ENCODE peak calls at places on chromosomes 2 and 18, in four cellular contexts. A, D, C and X are unnamed samples.

GRCh38 chr18:61948842-61949438 is 56.1 kb upstream of the RNF152 start:
- DNase-seq in D (no peak), C (no peak), A (no peak), X (no peak)

GRCh38 chr2:222398446-222398885 is 25.9 kb upstream of the SGPP2 start:
- DNase-seq in C (no peak), D (no peak), A (no peak), X (no peak)

GRCh38 chr2:10768063-10768507 is 44.5 kb downstream of the PDIA6 start:
- DNase-seq in C (no peak), A (no peak), D (no peak), X (no peak)

GRCh38 chr2:225282858-225283693 is 116.4 kb upstream of the NYAP2 start:
- DNase-seq in A (no peak), D (peak; percentile 16), C (peak; percentile 8), X (peak; percentile 31)

GRCh38 chr2:64945973-64946736 is 43.0 kb upstream of the SLC1A4 start:
- DNase-seq in A (peak; percentile 79), D (no peak), C (no peak), X (no peak)

GRCh38 chr2:43759195-43759594 is 14.6 kb upstream of the DYNC2LI1 start:
- DNase-seq in D (peak; percentile 80), C (no peak), A (no peak), X (peak; percentile 23)

GRCh38 chr2:150003539-150003938 is 416.0 kb upstream of the MMADHC start:
- DNase-seq in A (no peak), D (no peak), C (no peak), X (no peak)

GRCh38 chr2:29314816-29315571 is 199.8 kb downstream of the CLIP4 start:
- DNase-seq in D (no peak), A (peak; percentile 51), C (no peak), X (no peak)

GRCh38 chr18:59273936-59274928 is 978 bp upstream of the RAX start:
- DNase-seq in A (no peak), D (no peak), C (no peak), X (no peak)

GRCh38 chr2:68041704-68042245 is 21.0 kb downstream of the C1D start:
- DNase-seq in A (no peak), D (no peak), C (no peak), X (no peak)
- TF ChIP-seq ZBTB33 in A (no peak), D (no peak), C (no peak), X (no peak)

GRCh38 chr18:74899554-74899953 is 301.9 kb downstream of the ZNF407 start:
- DNase-seq in A (no peak), D (no peak), C (no peak), X (no peak)
- TF ChIP-seq SRF in A (no peak), D (no peak), C (no peak), X (no peak)

DNA sequence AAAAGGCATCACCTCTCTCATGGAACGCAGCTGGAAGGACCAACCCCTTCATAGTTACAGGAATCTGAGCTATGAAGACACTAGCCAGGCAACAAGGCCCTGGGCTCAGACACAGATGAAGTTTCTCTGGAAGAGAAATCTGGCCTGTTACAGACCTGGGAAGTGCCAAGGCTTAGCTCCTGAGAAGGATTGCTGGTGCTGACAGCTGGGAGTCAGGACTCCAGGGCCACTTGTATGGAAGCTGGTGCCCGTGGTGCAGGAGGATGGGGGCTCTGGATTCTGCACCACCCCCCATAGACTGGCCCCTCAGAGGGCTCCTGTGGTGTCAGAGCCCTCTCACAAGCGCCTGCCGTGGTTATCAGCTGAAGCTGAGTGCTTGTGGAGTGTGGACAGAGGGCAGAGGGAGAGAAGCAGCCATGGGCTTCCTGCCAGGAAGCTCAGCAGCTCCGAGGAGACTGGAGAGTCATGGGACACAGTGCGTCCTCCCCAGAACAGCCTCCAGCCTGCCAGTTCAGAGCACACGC is 87.3 kb upstream of the LCLAT1 start:
- DNase-seq in D (no peak), C (no peak), A (no peak), X (no peak)
- TF ChIP-seq ZBTB33 in D (no peak), C (no peak), A (no peak), X (no peak)

GRCh38 chr2:56361844-56362243 is 178.1 kb downstream of the CCDC85A start:
- DNase-seq in D (no peak), C (no peak), A (no peak), X (no peak)

DNA sequence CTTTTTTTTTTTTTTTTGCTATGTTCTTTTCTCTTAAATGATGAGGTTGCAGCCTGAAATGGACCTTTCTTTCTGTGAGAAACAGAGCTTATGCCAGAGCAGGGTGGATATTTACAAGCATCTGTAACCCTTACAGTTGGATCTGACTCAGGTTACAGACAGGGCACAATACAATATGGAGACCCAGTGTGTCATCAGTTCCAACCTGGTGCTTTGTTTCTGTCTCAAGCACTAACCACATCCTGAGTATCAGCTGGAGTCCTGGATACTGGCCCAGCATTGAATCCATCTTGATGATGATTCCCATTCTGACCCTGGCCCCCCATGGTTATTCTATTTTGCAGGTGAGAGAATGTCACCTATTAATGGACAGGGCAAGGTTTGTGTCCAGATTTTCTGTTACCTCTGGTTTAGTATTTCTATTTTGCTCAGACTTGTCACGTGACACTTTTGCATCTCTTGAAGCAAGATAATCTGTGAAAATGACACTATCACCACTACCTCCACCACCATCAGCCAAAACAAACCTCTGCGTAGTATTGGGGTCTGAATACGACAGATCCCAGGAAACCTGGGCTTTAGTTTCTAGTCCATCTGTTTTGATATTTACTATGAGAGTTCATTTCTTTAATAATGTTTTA is 174.0 kb downstream of the CCDC85A start:
- DNase-seq in A (no peak), C (no peak), D (no peak), X (no peak)
- TF ChIP-seq SRF in A (no peak), C (no peak), D (no peak), X (no peak)

GRCh38 chr2:158688722-158689121 is 106.4 kb upstream of the DAPL1 start:
- DNase-seq in C (no peak), A (no peak), D (no peak), X (no peak)
- TF ChIP-seq ZBTB33 in C (no peak), A (no peak), D (no peak), X (no peak)

DNA sequence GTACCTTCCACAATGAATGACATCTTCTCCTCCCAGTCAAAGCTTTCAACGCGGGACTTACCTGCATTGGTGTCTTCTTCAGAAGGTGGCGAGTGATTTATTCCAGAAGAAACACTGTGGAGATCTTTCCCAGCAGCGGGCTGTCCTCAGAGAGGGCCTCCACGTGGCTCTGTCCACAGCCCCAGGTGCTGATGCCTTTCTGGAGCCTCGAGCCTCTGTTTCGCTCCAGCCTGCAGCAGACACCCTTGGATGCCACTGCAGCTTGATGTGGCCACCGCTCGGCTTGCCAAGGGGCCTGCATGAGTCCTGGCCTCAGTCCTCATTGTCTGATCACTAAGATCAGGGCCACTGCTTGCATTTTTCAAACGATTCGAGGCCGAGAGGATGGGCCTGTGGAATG is 46.6 kb upstream of the GALR1 start:
- DNase-seq in A (no peak), C (no peak), D (no peak), X (no peak)
- TF ChIP-seq SRF in A (no peak), C (no peak), D (no peak), X (no peak)

GRCh38 chr2:122205637-122206036 is 450.2 kb downstream of the TSN start:
- DNase-seq in D (no peak), A (no peak), C (no peak), X (no peak)

GRCh38 chr2:122206101-122206500 is 450.6 kb downstream of the TSN start:
- DNase-seq in D (no peak), A (no peak), C (no peak), X (no peak)

GRCh38 chr2:122209377-122209776 is 453.9 kb downstream of the TSN start:
- DNase-seq in D (no peak), A (no peak), C (no peak), X (no peak)

GRCh38 chr2:122216901-122217300 is 461.4 kb downstream of the TSN start:
- DNase-seq in A (no peak), D (no peak), C (no peak), X (no peak)

GRCh38 chr2:122210898-122211605 is 455.6 kb downstream of the TSN start:
- DNase-seq in D (no peak), C (no peak), A (no peak), X (no peak)
- TF ChIP-seq ZBTB33 in D (no peak), C (no peak), A (no peak), X (no peak)

GRCh38 chr2:27734305-27734704 is 37.2 kb upstream of the MRPL33 start:
- DNase-seq in D (no peak), C (no peak), A (no peak), X (no peak)

GRCh38 chr2:27736031-27736889 is 35.3 kb upstream of the MRPL33 start:
- DNase-seq in A (no peak), D (no peak), C (no peak), X (no peak)

GRCh38 chr2:27736890-27737204 is 34.7 kb upstream of the MRPL33 start:
- DNase-seq in D (no peak), C (no peak), A (no peak), X (no peak)

GRCh38 chr2:27737676-27738348 is 33.7 kb upstream of the MRPL33 start:
- DNase-seq in A (no peak), C (no peak), D (peak; percentile 85), X (no peak)

GRCh38 chr2:27735263-27735904 is 36.1 kb upstream of the MRPL33 start:
- DNase-seq in D (no peak), C (peak; percentile 65), A (no peak), X (no peak)
- TF ChIP-seq SRF in D (no peak), C (no peak), A (no peak), X (no peak)

DNA sequence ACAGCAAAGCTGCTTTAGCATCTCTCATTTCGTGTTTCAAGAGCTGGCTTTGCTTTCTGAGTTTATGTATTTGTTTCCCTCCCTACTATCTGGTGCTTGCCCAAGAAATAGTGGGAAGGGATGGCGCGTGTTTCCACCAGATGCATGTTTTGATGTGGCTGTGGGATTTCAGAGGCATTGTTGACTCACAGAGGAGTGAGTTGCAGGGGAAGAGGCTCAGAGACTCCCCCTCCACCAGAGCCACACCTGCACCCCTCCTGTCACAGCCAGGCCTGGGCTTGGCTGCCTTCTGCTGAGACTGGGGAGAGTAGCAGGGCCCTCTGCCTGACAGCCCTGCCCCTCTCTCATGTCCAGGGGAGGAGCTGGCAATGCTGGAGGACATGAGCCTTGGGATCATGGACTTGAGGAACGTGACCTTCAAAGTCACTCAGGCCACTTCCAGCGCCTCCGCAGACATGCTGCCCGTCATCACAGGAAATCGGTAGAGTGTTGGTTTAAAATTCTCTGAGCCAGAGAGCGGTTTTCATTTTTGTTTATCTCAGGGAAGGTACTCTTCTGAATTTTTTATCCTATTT is 42.9 kb downstream of the COA5 start:
- DNase-seq in D (no peak), C (no peak), A (no peak), X (no peak)
- TF ChIP-seq ZBTB33 in D (no peak), C (no peak), A (no peak), X (no peak)

GRCh38 chr2:230847883-230848388 is 16.8 kb upstream of the ITM2C start:
- DNase-seq in C (peak; percentile 80), A (peak; percentile 44), D (peak; percentile 70), X (peak; percentile 86)
- TF ChIP-seq SRF in C (no peak), A (no peak), D (no peak), X (peak; percentile 13)